ENCODE peak calls at places on chromosomes 16 and 17, in eight cellular contexts. A is tibial artery, S is ascending aorta, O is AG04450, C is progenitor cell of endocrine pancreas, R is prostate gland, K is RWPE1, E is hepatocyte. J is an unnamed sample.

GRCh38 chr16:20931066-20931465 is 30.5 kb downstream of the LYRM1 start:
- DNase-seq in A (no peak), S (no peak), O (no peak), C (no peak), R (no peak), K (no peak), E (no peak), J (no peak)

GRCh38 chr16:23374721-23375120 is 72.6 kb downstream of the SCNN1B start:
- DNase-seq in A (no peak), S (no peak), O (no peak), C (no peak), R (no peak), K (no peak), E (no peak), J (peak)

GRCh38 chr16:24525970-24526559 is 13.3 kb upstream of the RBBP6 start:
- DNase-seq in A (no peak), S (no peak), O (no peak), C (no peak), R (peak), K (peak), E (peak), J (no peak)

GRCh38 chr17:41498276-41498675 is 7.1 kb downstream of the KRT13 start:
- DNase-seq in A (no peak), S (no peak), O (no peak), C (no peak), R (no peak), K (no peak), E (no peak), J (no peak)

GRCh38 chr17:8922451-8922850 is 43.1 kb downstream of the PIK3R5 start:
- DNase-seq in A (no peak), S (peak), O (peak), C (no peak), R (no peak), K (peak), E (peak), J (no peak)

GRCh38 chr16:66878067-66878466 is 2.2 kb upstream of the PDP2 start:
- DNase-seq in A (no peak), S (no peak), O (no peak), C (no peak), R (no peak), K (no peak), E (no peak), J (no peak)

GRCh38 chr17:81037783-81038733 is 3.1 kb downstream of the BAIAP2 start:
- DNase-seq in A (no peak), S (no peak), O (no peak), C (no peak), R (no peak), K (no peak), E (no peak), J (peak)

GRCh38 chr17:57946798-57947358 is 8.3 kb downstream of the CUEDC1 start:
- DNase-seq in A (no peak), S (no peak), O (peak), C (no peak), R (peak), K (peak), E (peak), J (peak)

GRCh38 chr16:75402821-75403475 is 30.4 kb downstream of the CFDP1 start:
- DNase-seq in A (no peak), S (no peak), O (no peak), C (no peak), R (no peak), K (no peak), E (peak), J (peak)

GRCh38 chr17:50681260-50682200 is 26.2 kb downstream of the ANKRD40 start:
- DNase-seq in A (peak), S (no peak), O (peak), C (no peak), R (peak), K (peak), E (peak), J (no peak)

GRCh38 chr17:19333736-19334290 is 28.7 kb downstream of the B9D1 start:
- DNase-seq in A (no peak), S (no peak), O (no peak), C (no peak), R (no peak), K (no peak), E (peak), J (no peak)

GRCh38 chr16:55368205-55368604 is 44.2 kb downstream of the IRX6 start:
- DNase-seq in A (no peak), S (no peak), O (no peak), C (no peak), R (no peak), K (no peak), E (no peak), J (no peak)

GRCh38 chr16:57476546-57477410 is 9.5 kb downstream of the DOK4 start:
- DNase-seq in A (no peak), S (no peak), O (no peak), C (no peak), R (no peak), K (no peak), E (no peak), J (no peak)

GRCh38 chr16:70738083-70738977 is 52.5 kb upstream of the MTSS2 start:
- DNase-seq in A (peak), S (peak), O (peak), C (no peak), R (peak), K (peak), E (peak), J (peak)

GRCh38 chr17:81731271-81731670 is 19.2 kb downstream of the SLC25A10 start:
- DNase-seq in A (no peak), S (no peak), O (no peak), C (no peak), R (no peak), K (no peak), E (peak), J (no peak)

GRCh38 chr16:86798247-86799041 is 220.1 kb downstream of the FOXL1 start:
- DNase-seq in A (no peak), S (no peak), O (no peak), C (no peak), R (no peak), K (no peak), E (no peak), J (peak)

GRCh38 chr17:3978421-3979275 is 14.4 kb upstream of the ATP2A3 start:
- DNase-seq in A (no peak), S (no peak), O (no peak), C (no peak), R (peak), K (no peak), E (no peak), J (no peak)

GRCh38 chr16:11683140-11683539 is 14.9 kb downstream of the SNN start:
- DNase-seq in A (no peak), S (peak), O (no peak), C (no peak), R (no peak), K (no peak), E (no peak), J (no peak)

GRCh38 chr17:34741967-34742366 is 162.6 kb downstream of the TMEM132E start:
- DNase-seq in A (no peak), S (peak), O (no peak), C (no peak), R (no peak), K (no peak), E (no peak), J (no peak)

GRCh38 chr17:56598471-56598870 is 5.0 kb downstream of the NOG start:
- DNase-seq in A (no peak), S (no peak), O (no peak), C (no peak), R (no peak), K (no peak), E (no peak), J (no peak)
- TF ChIP-seq CTCF in A (no peak), S (no peak), O (no peak), C (no peak), R (no peak), K (no peak), E (no peak), J (no peak)

GRCh38 chr17:75629157-75629556 is 4.1 kb upstream of the SMIM5 start:
- DNase-seq in A (no peak), S (no peak), O (no peak), C (no peak), R (no peak), K (no peak), E (no peak), J (no peak)
- TF ChIP-seq CTCF in A (no peak), S (no peak), O (no peak), C (no peak), R (no peak), K (no peak), E (no peak), J (no peak)

GRCh38 chr16:657487-657886 is 8.3 kb downstream of the WDR90 start:
- DNase-seq in A (no peak), S (no peak), O (no peak), C (no peak), R (no peak), K (no peak), E (no peak), J (no peak)

GRCh38 chr16:660459-661183 is 7.3 kb upstream of the RHOT2 start:
- DNase-seq in A (peak), S (peak), O (peak), C (peak), R (peak), K (peak), E (peak), J (no peak)

GRCh38 chr16:659618-660017 is 8.3 kb upstream of the RHOT2 start:
- DNase-seq in A (no peak), S (no peak), O (no peak), C (no peak), R (no peak), K (no peak), E (no peak), J (no peak)

GRCh38 chr16:660132-660458 is 7.8 kb upstream of the RHOT2 start:
- DNase-seq in A (no peak), S (no peak), O (no peak), C (no peak), R (no peak), K (no peak), E (no peak), J (no peak)

GRCh38 chr16:658679-659571 is 9.0 kb upstream of the RHOT2 start:
- DNase-seq in A (no peak), S (no peak), O (no peak), C (no peak), R (no peak), K (no peak), E (no peak), J (no peak)
- TF ChIP-seq CTCF in A (no peak), S (no peak), O (no peak), C (no peak), R (no peak), K (no peak), E (no peak), J (no peak)

DNA sequence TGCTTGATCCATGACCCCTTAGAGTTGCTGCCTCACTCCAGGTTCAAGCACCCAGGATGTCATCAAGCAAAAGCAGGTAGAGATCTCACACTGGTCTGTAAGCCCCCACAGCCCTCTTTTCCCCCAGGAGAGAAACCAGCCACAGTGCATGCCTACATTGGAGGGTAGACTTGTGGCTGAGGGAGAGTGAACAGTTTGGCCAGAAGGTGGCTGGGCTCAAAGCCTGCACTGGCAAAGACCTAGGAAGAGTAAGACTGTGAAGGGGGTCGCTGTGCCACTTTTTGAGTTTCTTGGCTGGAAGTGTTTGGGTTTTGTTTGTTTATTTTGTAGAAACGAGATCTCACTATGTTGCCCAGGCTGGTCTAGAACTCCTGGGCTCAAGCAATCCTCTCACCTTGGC is 28.5 kb downstream of the HOXB1 start:
- DNase-seq in A (no peak), S (no peak), O (no peak), C (no peak), R (no peak), K (no peak), E (no peak), J (no peak)
- TF ChIP-seq CTCF in A (no peak), S (no peak), O (no peak), C (no peak), R (no peak), K (no peak), E (no peak), J (no peak)

GRCh38 chr17:14203392-14203791 is 33.3 kb downstream of the CDRT15 start:
- DNase-seq in A (no peak), S (no peak), O (no peak), C (no peak), R (no peak), K (no peak), E (no peak), J (no peak)
- TF ChIP-seq CTCF in A (no peak), S (no peak), O (peak), C (peak), R (no peak), K (no peak), E (peak), J (no peak)

GRCh38 chr16:7615565-7615964 is 282.9 kb downstream of the RBFOX1 start:
- DNase-seq in A (no peak), S (no peak), O (no peak), C (no peak), R (no peak), K (no peak), E (no peak), J (no peak)
- TF ChIP-seq CTCF in A (no peak), S (no peak), O (no peak), C (no peak), R (no peak), K (no peak), E (no peak), J (no peak)

GRCh38 chr16:17237350-17237944 is 233.3 kb downstream of the XYLT1 start:
- DNase-seq in A (no peak), S (no peak), O (no peak), C (no peak), R (no peak), K (no peak), E (no peak), J (no peak)
- TF ChIP-seq CTCF in A (no peak), S (no peak), O (no peak), C (no peak), R (no peak), K (no peak), E (no peak), J (no peak)

GRCh38 chr17:1512351-1512750 is 4.1 kb downstream of the INPP5K start:
- DNase-seq in A (no peak), S (no peak), O (no peak), C (no peak), R (no peak), K (peak), E (no peak), J (no peak)

GRCh38 chr17:1518410-1518809 is 2.0 kb upstream of the INPP5K start:
- DNase-seq in A (no peak), S (no peak), O (no peak), C (no peak), R (no peak), K (no peak), E (no peak), J (no peak)

GRCh38 chr17:1519678-1520077 is 3.3 kb upstream of the INPP5K start:
- DNase-seq in A (no peak), S (no peak), O (no peak), C (no peak), R (no peak), K (no peak), E (no peak), J (no peak)

GRCh38 chr17:1515640-1516402 is 591 bp downstream of the INPP5K start:
- DNase-seq in A (peak), S (peak), O (peak), C (no peak), R (peak), K (peak), E (peak), J (peak)

GRCh38 chr17:1516403-1517161 is at the start of gene INPP5K:
- DNase-seq in A (peak), S (peak), O (peak), C (peak), R (peak), K (peak), E (peak), J (peak)
- TF ChIP-seq CTCF in A (no peak), S (no peak), O (no peak), C (no peak), R (no peak), K (no peak), E (no peak), J (no peak)

DNA sequence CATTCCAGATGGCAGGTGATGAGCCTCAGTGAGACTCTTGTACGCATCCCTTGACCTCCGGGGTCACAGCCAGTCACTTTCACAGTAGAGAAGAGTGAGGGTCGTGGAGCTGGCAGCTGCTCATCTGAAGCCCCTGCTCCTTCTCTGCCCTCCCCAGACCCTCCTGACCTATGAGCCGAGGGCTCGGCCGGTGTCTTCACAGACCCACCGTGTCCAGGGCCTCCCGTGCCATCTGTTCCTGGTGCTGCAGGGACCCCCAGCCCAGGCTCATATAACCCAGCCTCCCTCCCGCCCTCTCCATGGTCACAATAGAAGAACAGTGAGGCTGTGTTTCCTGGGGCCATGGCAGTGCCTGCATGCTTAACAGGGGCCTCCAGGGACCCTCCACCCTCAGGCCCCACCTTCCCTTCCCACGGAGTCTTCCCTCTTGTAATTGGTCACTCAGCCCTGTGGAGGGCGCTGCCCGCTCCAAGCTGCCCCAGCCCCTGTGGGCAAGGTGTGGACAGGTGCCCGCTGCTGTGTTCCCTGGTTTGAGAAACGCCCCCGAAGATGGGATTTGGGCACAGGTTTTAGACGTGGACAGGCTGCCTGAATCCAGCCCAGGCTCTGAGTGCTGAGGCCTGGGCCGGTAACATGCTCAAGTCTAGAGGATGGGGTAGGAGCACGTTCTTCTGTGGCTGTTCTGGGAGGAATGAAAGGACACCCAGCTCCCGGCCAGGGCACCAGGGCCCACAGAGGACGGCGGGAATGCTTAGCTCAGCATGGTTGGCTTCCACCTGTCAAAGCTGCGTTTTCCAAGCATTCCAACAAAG is 38.7 kb downstream of the ACSF3 start:
- DNase-seq in A (no peak), S (no peak), O (no peak), C (no peak), R (no peak), K (no peak), E (no peak), J (no peak)
- TF ChIP-seq CTCF in A (no peak), S (no peak), O (no peak), C (no peak), R (no peak), K (no peak), E (no peak), J (no peak)

GRCh38 chr17:56488800-56489199 is 104.7 kb upstream of the NOG start:
- DNase-seq in A (no peak), S (no peak), O (no peak), C (no peak), R (no peak), K (no peak), E (no peak), J (no peak)
- TF ChIP-seq CTCF in A (no peak), S (no peak), O (no peak), C (no peak), R (no peak), K (no peak), E (no peak), J (no peak)